ENCODE peak calls at places on chromosomes 1 and 21, in six cellular contexts. U is pancreas; O is mucosa of gallbladder; X is GM04504; Q is activated naive CD4-positive, alpha-beta T cell treated with anti-CD3 and anti-CD28 coated beads, Interleukin-2, amount 50 U/mL, for 72 hours; Z is activated CD4-positive, alpha-beta T cell treated with anti-CD3 and anti-CD28 coated beads, Interleukin-2, amount 50 U/mL, for 1 hour. E is an unnamed sample.

GRCh38 chr21:22871692-22872091 is 1873.5 kb downstream of the NCAM2 start:
- DNase-seq in Q (no peak), X (no peak), Z (no peak), O (no peak), U (no peak), E (no peak)

GRCh38 chr1:63087966-63088365 is 234.4 kb upstream of the FOXD3 start:
- DNase-seq in X (no peak), Q (no peak), Z (no peak), U (no peak), O (no peak), E (no peak)

GRCh38 chr1:114828251-114828650 is 26.4 kb upstream of the SYCP1 start:
- DNase-seq in X (no peak), O (no peak), Z (no peak), Q (no peak), U (no peak), E (no peak)

GRCh38 chr1:206578115-206578935 is 33.9 kb downstream of the EIF2D start:
- DNase-seq in X (no peak), U (no peak), Z (no peak), O (no peak), Q (no peak), E (no peak)

GRCh38 chr1:7705908-7706216 is 65.2 kb upstream of the VAMP3 start:
- DNase-seq in X (no peak), Z (no peak), U (no peak), Q (no peak), O (no peak), E (no peak)

GRCh38 chr1:170063109-170063826 is 11.2 kb downstream of the KIFAP3 start:
- DNase-seq in O (no peak), U (no peak), X (no peak), Z (no peak), Q (no peak), E (no peak)

GRCh38 chr1:117501275-117501674 is 104.6 kb upstream of the TENT5C start:
- DNase-seq in Z (no peak), Q (no peak), X (no peak), O (no peak), U (no peak), E (no peak)

GRCh38 chr1:106785136-106785535 is 271.3 kb upstream of the PRMT6 start:
- DNase-seq in O (no peak), X (no peak), Z (no peak), U (no peak), Q (no peak), E (no peak)

GRCh38 chr1:198927129-198927528 is 288.3 kb downstream of the PTPRC start:
- DNase-seq in Z (no peak), U (no peak), Q (no peak), X (no peak), O (no peak), E (no peak)

GRCh38 chr21:30305136-30305535 is 15.0 kb downstream of the KRTAP26-1 start:
- DNase-seq in U (no peak), Q (no peak), X (no peak), O (no peak), Z (no peak), E (no peak)

GRCh38 chr1:206713070-206713469 is 28.4 kb downstream of the MAPKAPK2 start:
- DNase-seq in X (no peak), O (no peak), Q (no peak), Z (no peak), U (no peak), E (no peak)

GRCh38 chr1:156789621-156790318 is 22.4 kb downstream of the PRCC start:
- DNase-seq in X (no peak), O (no peak), U (no peak), Z (no peak), Q (no peak), E (no peak)

GRCh38 chr1:219784660-219785391 is 143.5 kb downstream of the SLC30A10 start:
- DNase-seq in U (no peak), O (no peak), Q (no peak), Z (no peak), X (no peak), E (no peak)

GRCh38 chr1:209323743-209324142 is 259.8 kb upstream of the CAMK1G start:
- DNase-seq in Z (no peak), X (no peak), O (no peak), Q (no peak), U (no peak), E (no peak)

GRCh38 chr1:21940492-21940891 is 3.4 kb upstream of the HSPG2 start:
- DNase-seq in Z (no peak), O (no peak), Q (no peak), X (no peak), U (no peak), E (no peak)

GRCh38 chr1:9807541-9807940 is 16.2 kb downstream of the CLSTN1 start:
- DNase-seq in O (no peak), Q (no peak), X (no peak), U (no peak), Z (no peak), E (no peak)

GRCh38 chr1:238438296-238439275 is 547.9 kb upstream of the ZP4 start:
- DNase-seq in O (peak), Z (no peak), X (no peak), Q (no peak), U (no peak), E (no peak)